ENCODE peak calls at places on chromosome X, in four cellular contexts. P is GM12878, X is A549, Q is HepG2. D is an unnamed sample.

GRCh38 chrX:68681443-68681941 is 34.0 kb downstream of the STARD8 start:
- DNase-seq in P (peak), X (no peak), Q (no peak), D (no peak)

GRCh38 chrX:24876782-24877315 is 138.9 kb downstream of the ARX start:
- DNase-seq in P (no peak), X (no peak), Q (no peak), D (no peak)

GRCh38 chrX:108642273-108642628 is 94.1 kb downstream of the IRS4 start:
- DNase-seq in P (no peak), X (no peak), Q (no peak), D (no peak)

GRCh38 chrX:86348669-86349068 is 200.4 kb downstream of the DACH2 start:
- DNase-seq in P (no peak), X (no peak), Q (peak), D (no peak)

GRCh38 chrX:47133493-47133892 is 11.0 kb downstream of the NDUFB11 start:
- DNase-seq in P (no peak), X (no peak), Q (no peak), D (no peak)

GRCh38 chrX:111254896-111255693 is 15.2 kb downstream of the CAPN6 start:
- DNase-seq in P (no peak), X (no peak), Q (no peak), D (no peak)

GRCh38 chrX:84216406-84216805 is 28.4 kb upstream of the RPS6KA6 start:
- DNase-seq in P (no peak), X (no peak), Q (no peak), D (no peak)

GRCh38 chrX:71537743-71538142 is 4.8 kb downstream of the OGT start:
- DNase-seq in P (no peak), X (no peak), Q (no peak), D (no peak)

GRCh38 chrX:39336709-39337294 is 535.5 kb downstream of the MID1IP1 start:
- DNase-seq in P (peak), X (no peak), Q (no peak), D (no peak)

GRCh38 chrX:53049127-53049517 is 533 bp downstream of the GPR173 start:
- DNase-seq in P (no peak), X (no peak), Q (no peak), D (no peak)

GRCh38 chrX:43121637-43122036 is 343.7 kb upstream of the PPP1R2C start:
- DNase-seq in P (no peak), X (no peak), Q (no peak), D (no peak)

GRCh38 chrX:10512258-10512657 is 108.1 kb downstream of the MID1 start:
- DNase-seq in P (no peak), X (no peak), Q (no peak), D (no peak)

GRCh38 chrX:57680160-57680559 is at the start of gene NLRP2B:
- DNase-seq in P (no peak), X (no peak), Q (no peak), D (no peak)

GRCh38 chrX:1542994-1543725 is 6.2 kb upstream of the P2RY8 start:
- DNase-seq in P (no peak), X (no peak), Q (no peak), D (no peak)

GRCh38 chrX:29903365-29903764 is 312.0 kb upstream of the MAGEB2 start:
- DNase-seq in P (no peak), X (no peak), Q (no peak), D (no peak)

GRCh38 chrX:129058405-129058804 is 464.9 kb downstream of the SMARCA1 start:
- DNase-seq in P (no peak), X (no peak), Q (peak), D (no peak)

GRCh38 chrX:129983575-129984131 is 1.2 kb downstream of the BCORL1 start:
- DNase-seq in P (no peak), X (peak), Q (no peak), D (peak)

GRCh38 chrX:133819546-133819945 is 165.8 kb downstream of the GPC3 start:
- DNase-seq in P (no peak), X (no peak), Q (no peak), D (no peak)

GRCh38 chrX:12989456-12989855 is 14.5 kb downstream of the TMSB4X start:
- DNase-seq in P (no peak), X (no peak), Q (no peak), D (no peak)

GRCh38 chrX:12987900-12988594 is 13.1 kb downstream of the TMSB4X start:
- DNase-seq in P (no peak), X (no peak), Q (peak), D (no peak)

GRCh38 chrX:12987340-12987739 is 12.4 kb downstream of the TMSB4X start:
- DNase-seq in P (no peak), X (no peak), Q (no peak), D (no peak)

GRCh38 chrX:12986886-12987285 is 12.0 kb downstream of the TMSB4X start:
- DNase-seq in P (no peak), X (no peak), Q (no peak), D (no peak)

DNA sequence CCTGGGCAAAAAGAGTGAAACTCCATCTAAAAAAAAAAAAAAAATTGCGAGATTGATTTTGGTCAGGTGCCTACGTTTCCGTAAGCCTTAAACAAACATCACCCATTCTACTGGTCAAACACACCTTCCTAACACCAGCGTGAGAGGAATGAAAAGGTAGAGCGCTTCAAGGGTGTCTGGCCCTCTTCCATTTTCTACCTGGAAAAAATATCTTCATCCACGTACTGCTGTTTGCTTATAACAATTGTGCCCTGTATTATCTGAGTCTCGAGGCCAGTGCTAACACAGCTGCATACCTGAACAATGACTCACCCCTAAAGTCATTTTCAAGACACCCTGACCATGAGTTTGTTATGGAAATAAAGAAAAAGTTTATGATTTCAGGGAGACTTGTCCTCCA is 13.9 kb downstream of the TMSB4X start:
- DNase-seq in P (no peak), X (peak), Q (peak), D (peak)
- TF ChIP-seq EP300 in P (no peak), X (no peak), Q (no peak), D (no peak)

DNA sequence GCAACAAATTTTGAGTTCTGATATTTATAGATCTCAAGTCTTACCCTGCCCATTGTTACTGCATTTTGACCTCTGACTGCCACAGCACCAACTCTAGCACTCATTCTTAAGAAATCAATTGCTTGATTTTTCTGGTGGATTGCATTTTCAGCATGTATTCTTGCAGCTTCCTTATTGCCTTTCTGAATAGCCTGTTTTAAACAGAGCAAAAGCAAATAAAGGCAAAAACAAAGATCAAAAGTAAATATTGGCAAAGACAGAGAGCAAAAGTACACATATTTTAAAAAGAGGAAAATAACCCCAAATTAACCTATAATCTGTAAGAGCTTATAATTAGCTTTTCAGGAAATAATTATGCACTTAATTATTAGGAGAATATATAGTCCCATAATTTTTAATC is 129.4 kb upstream of the TENT5D start:
- DNase-seq in P (no peak), X (no peak), Q (peak), D (no peak)
- TF ChIP-seq ESRRA in P (no peak), X (no peak), Q (no peak), D (no peak)

DNA sequence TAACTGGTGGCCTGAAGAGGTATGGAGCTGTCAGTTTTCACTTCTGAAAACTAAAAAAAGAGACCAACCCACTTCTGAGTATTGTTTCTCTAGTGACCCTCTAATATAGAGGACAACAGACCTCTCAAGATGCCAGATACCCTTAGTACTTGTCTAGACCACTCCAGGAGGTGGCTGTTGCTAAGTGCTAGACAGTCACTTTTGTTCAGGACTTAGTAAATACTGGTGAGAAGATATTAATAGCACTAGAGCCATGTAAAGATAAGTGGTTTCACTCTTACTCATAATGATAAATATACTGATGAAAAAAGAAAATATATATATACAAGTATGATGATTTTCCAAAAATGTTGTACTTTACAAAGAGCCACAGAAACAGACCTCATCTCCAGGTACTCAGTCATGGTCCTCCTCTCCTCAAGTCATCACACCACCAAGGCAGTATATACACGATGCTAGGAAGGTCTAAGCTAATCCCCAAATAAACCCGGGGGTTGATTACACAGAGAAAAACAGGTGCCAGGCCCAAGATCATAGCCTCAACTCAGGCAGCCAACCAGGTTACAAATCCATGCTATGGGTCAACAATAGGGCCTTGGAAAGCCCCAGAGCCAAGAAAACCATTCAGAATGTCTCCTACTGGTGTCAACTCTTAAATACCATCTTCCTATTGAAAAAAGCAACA is 66.9 kb downstream of the ARHGEF9 start:
- DNase-seq in P (no peak), X (no peak), Q (no peak), D (no peak)
- TF ChIP-seq EP300 in P (no peak), X (no peak), Q (no peak), D (no peak)

DNA sequence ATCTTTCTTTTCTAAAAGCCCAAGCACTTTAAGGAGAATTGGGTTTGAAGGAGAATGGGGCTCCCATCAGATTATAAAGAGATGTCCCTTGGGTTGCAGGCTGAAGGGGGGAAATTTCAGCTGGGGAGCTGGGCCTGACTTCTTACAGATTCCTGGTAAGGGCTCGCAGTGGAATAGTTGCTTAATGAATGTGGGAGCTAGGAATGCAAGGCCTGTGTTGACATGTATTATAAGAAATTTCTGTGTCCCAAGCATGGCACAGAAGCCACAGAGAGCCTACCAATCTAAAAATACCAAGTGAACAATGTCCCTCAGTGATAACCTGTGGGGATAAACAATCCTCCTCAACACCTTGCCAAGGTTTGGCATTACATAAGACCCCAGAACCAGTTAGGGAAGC is 39.3 kb upstream of the WNK3 start:
- DNase-seq in P (no peak), X (no peak), Q (no peak), D (no peak)
- TF ChIP-seq ESRRA in P (no peak), X (no peak), Q (no peak), D (no peak)

DNA sequence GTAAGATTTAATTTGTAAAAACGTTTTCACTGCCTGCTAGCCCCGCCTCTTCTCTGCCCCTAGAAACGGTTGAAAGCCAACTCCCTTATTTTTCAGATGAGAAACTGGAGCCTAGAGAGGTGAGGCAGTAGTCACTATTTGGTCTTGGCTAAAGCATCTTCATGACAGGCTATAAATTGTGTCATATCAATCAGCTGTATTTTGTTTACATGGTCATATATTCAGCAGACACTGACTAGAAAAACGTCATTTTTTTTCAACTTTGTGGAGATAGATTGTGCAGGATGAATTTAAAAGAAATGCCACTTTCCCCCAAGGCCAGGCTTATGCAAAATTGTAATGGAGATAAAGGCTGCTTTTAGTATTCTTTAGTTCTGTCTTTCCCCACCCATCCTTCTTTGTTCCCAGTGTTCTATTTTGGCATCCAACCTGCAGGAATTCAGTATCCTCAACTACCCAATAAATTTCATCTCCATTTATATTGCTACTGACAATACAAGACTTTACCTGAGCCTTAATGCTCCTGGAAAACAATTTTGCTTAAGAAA is 319.6 kb downstream of the SH2D1A start:
- DNase-seq in P (no peak), X (no peak), Q (no peak), D (no peak)
- TF ChIP-seq EP300 in P (no peak), X (no peak), Q (no peak), D (no peak)

GRCh38 chrX:3811331-3812311 is 98.2 kb upstream of the PRKX start:
- DNase-seq in P (peak), X (peak), Q (peak), D (peak)
- TF ChIP-seq ESRRA in P (no peak), X (no peak), Q (no peak), D (no peak)

GRCh38 chrX:15675490-15675921 is 10.9 kb upstream of the CLTRN start:
- DNase-seq in P (no peak), X (peak), Q (no peak), D (peak)

GRCh38 chrX:15672886-15673285 is 8.3 kb upstream of the CLTRN start:
- DNase-seq in P (no peak), X (no peak), Q (no peak), D (no peak)

GRCh38 chrX:15674514-15674898 is 9.9 kb upstream of the CLTRN start:
- DNase-seq in P (peak), X (peak), Q (peak), D (peak)

GRCh38 chrX:15673970-15674369 is 9.4 kb upstream of the CLTRN start:
- DNase-seq in P (no peak), X (no peak), Q (no peak), D (no peak)

DNA sequence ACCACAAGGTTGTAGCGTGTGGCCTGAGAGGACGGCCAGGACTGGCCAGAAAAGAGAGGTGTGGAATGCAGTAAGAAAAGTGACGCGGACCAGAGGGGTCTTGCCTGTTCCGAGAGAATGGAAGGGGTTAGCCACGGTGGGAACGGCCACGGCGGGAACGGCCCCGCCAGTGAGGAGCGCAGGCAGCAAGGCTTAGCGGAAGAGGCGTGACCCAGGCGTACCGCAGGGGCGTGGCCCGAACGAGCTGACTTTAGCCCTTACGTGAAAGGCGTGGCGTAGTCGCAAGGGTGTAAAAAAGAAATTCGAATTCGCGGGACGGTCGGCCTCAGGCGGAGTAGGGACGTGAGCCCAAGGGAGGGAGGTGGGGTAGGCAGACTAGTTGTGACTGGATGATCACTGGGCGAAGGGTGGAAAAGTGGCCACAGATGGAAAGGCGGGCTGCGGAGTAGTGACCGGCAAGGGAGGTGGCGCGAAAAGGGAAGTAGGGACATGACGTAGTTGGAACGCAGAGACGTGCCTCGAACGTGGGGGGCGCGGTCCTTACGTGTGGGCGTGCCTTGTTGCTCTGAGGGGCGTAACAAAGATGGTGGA is 10.4 kb upstream of the CLTRN start:
- DNase-seq in P (peak), X (peak), Q (peak), D (peak)
- TF ChIP-seq EP300 in P (no peak), X (no peak), Q (no peak), D (no peak)

GRCh38 chrX:120426599-120426998 is 42.5 kb downstream of the LAMP2 start:
- DNase-seq in P (no peak), X (no peak), Q (no peak), D (no peak)
- TF ChIP-seq ESRRA in P (no peak), X (no peak), Q (no peak), D (no peak)

DNA sequence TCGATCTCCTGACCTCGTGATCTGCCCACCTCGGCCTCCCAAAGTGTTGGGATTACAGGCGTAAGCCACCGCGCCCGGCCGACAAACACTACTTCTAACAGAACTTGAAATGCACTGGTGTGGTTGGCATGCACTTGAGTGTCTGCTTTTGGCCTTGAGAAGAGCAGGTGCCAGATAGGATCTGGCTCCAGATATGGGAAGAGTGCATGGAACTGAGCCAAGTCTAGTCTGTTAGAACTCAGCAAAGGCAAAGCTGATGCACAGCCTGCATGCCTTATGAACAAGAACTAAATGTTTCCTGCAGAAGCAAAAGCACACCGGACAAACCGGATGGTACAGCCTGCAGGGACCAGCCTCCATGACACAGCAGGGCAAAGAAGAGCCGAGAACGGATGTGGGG is 35.1 kb upstream of the TBL1X start:
- DNase-seq in P (no peak), X (no peak), Q (no peak), D (no peak)
- TF ChIP-seq EP300 in P (no peak), X (no peak), Q (no peak), D (no peak)

D was measured in K562.